ENCODE peak calls at places on chromosomes 6 and 20, in nine cellular contexts. Q is IMR-90; W is heart right ventricle; Y is CD4-positive, alpha-beta T cell; M is upper lobe of right lung; C is A549; K is prostate gland; O is ovary; X is left ventricle myocardium inferior. Z is an unnamed sample.

GRCh38 chr6:149480502-149481280 is 4.1 kb downstream of the ZC3H12D start:
- DNase-seq in Q (no peak), W (no peak), Y (no peak), M (no peak), C (no peak), K (no peak), O (no peak), X (no peak), Z (no peak)

GRCh38 chr6:128280066-128280465 is 240.3 kb downstream of the PTPRK start:
- DNase-seq in Q (no peak), W (no peak), Y (no peak), M (no peak), C (no peak), K (no peak), O (no peak), X (no peak), Z (no peak)

GRCh38 chr6:142953373-142954273 is 8.6 kb upstream of the HIVEP2 start:
- DNase-seq in Q (no peak), W (no peak), Y (no peak), M (no peak), C (no peak), K (no peak), O (no peak), X (no peak), Z (no peak)

GRCh38 chr20:35870541-35871307 is 83.6 kb downstream of the SCAND1 start:
- DNase-seq in Q (no peak), W (no peak), Y (no peak), M (no peak), C (no peak), K (no peak), O (no peak), X (no peak), Z (no peak)

GRCh38 chr6:71502961-71503360 is 214.3 kb downstream of the OGFRL1 start:
- DNase-seq in Q (no peak), W (no peak), Y (no peak), M (no peak), C (no peak), K (no peak), O (no peak), X (no peak), Z (no peak)

GRCh38 chr6:35731414-35731735 is 5.5 kb upstream of the ARMC12 start:
- DNase-seq in Q (peak; percentile 67), W (peak; percentile 98), Y (peak; percentile 85), M (peak; percentile 99), C (peak; percentile 83), K (peak; percentile 93), O (peak; percentile 98), X (peak; percentile 99), Z (peak; percentile 98)

GRCh38 chr6:126170875-126171489 is 168.9 kb upstream of the CENPW start:
- DNase-seq in Q (peak; percentile 26), W (no peak), Y (no peak), M (no peak), C (peak; percentile 39), K (no peak), O (no peak), X (no peak), Z (peak; percentile 17)

GRCh38 chr6:67501738-67502137 is 1133.3 kb upstream of the ADGRB3 start:
- DNase-seq in Q (no peak), W (no peak), Y (no peak), M (no peak), C (no peak), K (no peak), O (no peak), X (no peak), Z (no peak)

GRCh38 chr6:13873288-13874190 is 51.2 kb upstream of the RNF182 start:
- DNase-seq in Q (no peak), W (peak; percentile 64), Y (peak; percentile 57), M (peak; percentile 93), C (peak; percentile 58), K (peak; percentile 63), O (peak; percentile 43), X (peak; percentile 55), Z (peak; percentile 78)

GRCh38 chr20:64254571-64255360 is 782 bp upstream of the PCMTD2 start:
- DNase-seq in Q (no peak), W (no peak), Y (no peak), M (no peak), C (no peak), K (no peak), O (no peak), X (no peak), Z (no peak)

GRCh38 chr6:48186746-48187145 is 75.7 kb upstream of the PTCHD4 start:
- DNase-seq in Q (no peak), W (no peak), Y (no peak), M (no peak), C (no peak), K (no peak), O (no peak), X (no peak), Z (no peak)

GRCh38 chr6:126302191-126302590 is 37.7 kb upstream of the CENPW start:
- DNase-seq in Q (no peak), W (no peak), Y (no peak), M (no peak), C (no peak), K (no peak), O (no peak), X (no peak), Z (no peak)

GRCh38 chr6:166500246-166500645 is 86.2 kb downstream of the RAMACL start:
- DNase-seq in Q (no peak), W (no peak), Y (no peak), M (no peak), C (no peak), K (no peak), O (no peak), X (no peak), Z (no peak)

GRCh38 chr6:111823831-111824607 is 49.2 kb downstream of the FYN start:
- DNase-seq in Q (peak; percentile 86), W (no peak), Y (no peak), M (no peak), C (no peak), K (no peak), O (no peak), X (no peak), Z (no peak)

GRCh38 chr6:25253371-25253770 is 25.8 kb upstream of the CARMIL1 start:
- DNase-seq in Q (no peak), W (no peak), Y (no peak), M (no peak), C (no peak), K (no peak), O (no peak), X (no peak), Z (no peak)

GRCh38 chr6:16338577-16339262 is 100.3 kb downstream of the GMPR start:
- DNase-seq in Q (peak; percentile 100), W (peak; percentile 54), Y (no peak), M (peak; percentile 68), C (peak; percentile 58), K (peak; percentile 31), O (peak; percentile 75), X (peak; percentile 63), Z (peak; percentile 62)

GRCh38 chr20:56928007-56928406 is 298.9 kb downstream of the TFAP2C start:
- DNase-seq in Q (no peak), W (no peak), Y (no peak), M (no peak), C (no peak), K (no peak), O (no peak), X (no peak), Z (no peak)

GRCh38 chr6:2684059-2684749 is 66.5 kb downstream of the MYLK4 start:
- DNase-seq in Q (peak; percentile 20), W (no peak), Y (no peak), M (no peak), C (peak; percentile 67), K (no peak), O (no peak), X (no peak), Z (no peak)

GRCh38 chr6:144675231-144675861 is 390.2 kb downstream of the UTRN start:
- DNase-seq in Q (peak; percentile 52), W (no peak), Y (no peak), M (no peak), C (no peak), K (no peak), O (no peak), X (no peak), Z (peak; percentile 69)

GRCh38 chr6:9484091-9484490 is 930.8 kb downstream of the TFAP2A start:
- DNase-seq in Q (no peak), W (no peak), Y (no peak), M (no peak), C (no peak), K (no peak), O (no peak), X (no peak), Z (no peak)

GRCh38 chr6:91155129-91155528 is 568.3 kb upstream of the MAP3K7 start:
- DNase-seq in Q (no peak), W (no peak), Y (no peak), M (no peak), C (no peak), K (no peak), O (no peak), X (no peak), Z (no peak)

GRCh38 chr6:84645563-84646266 is 118.7 kb downstream of the TBX18 start:
- DNase-seq in Q (peak; percentile 73), W (no peak), Y (no peak), M (no peak), C (no peak), K (no peak), O (no peak), X (no peak), Z (no peak)

GRCh38 chr6:42545226-42545773 is 18.5 kb upstream of the UBR2 start:
- DNase-seq in Q (no peak), W (no peak), Y (no peak), M (no peak), C (no peak), K (no peak), O (no peak), X (no peak), Z (no peak)
- H3K9me3 ChIP-seq in Q (no peaks in the 10 kb centered on the region), W (no peaks in the 10 kb centered on the region), Y (no peaks in the 10 kb centered on the region), M (no peaks in the 10 kb centered on the region), C (no peaks in the 10 kb centered on the region), K (no peaks in the 10 kb centered on the region), O (no peaks in the 10 kb centered on the region), X (no peaks in the 10 kb centered on the region), Z (no peaks in the 10 kb centered on the region)

DNA sequence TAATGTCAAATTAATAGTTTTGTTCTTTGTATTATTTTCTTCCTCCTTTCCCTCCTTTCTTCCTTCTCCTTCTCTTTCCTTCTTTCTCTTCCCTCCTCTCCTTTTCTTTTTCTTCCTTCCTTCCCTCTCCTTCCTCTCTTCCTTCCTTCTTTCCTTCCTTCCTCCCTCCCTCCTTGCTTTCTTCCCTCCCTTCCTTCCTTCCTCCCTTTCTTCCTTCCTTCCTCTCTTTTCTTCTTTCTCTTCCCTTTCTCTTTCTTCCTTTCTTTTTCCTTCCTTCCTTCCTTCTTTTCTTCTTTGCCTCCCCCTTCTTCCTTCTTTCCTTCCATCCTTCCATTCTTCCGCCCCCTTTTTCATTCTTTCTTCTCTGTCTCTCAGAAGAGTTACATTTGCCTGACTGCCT is 518.2 kb upstream of the ID4 start:
- DNase-seq in Q (no peak), W (no peak), Y (no peak), M (no peak), C (no peak), K (no peak), O (no peak), X (no peak), Z (no peak)
- H3K9me3 ChIP-seq in Q (peaks cover 8% of the 10 kb centered on the region), W (no peaks in the 10 kb centered on the region), Y (no peaks in the 10 kb centered on the region), M (no peaks in the 10 kb centered on the region), C (no peaks in the 10 kb centered on the region), K (no peaks in the 10 kb centered on the region), O (no peaks in the 10 kb centered on the region), X (no peaks in the 10 kb centered on the region), Z (no peaks in the 10 kb centered on the region)

GRCh38 chr20:931401-931800 is 15.3 kb upstream of the ANGPT4 start:
- DNase-seq in Q (no peak), W (no peak), Y (no peak), M (no peak), C (peak; percentile 42), K (no peak), O (no peak), X (no peak), Z (no peak)
- H3K9me3 ChIP-seq in Q (peaks cover 3% of the 10 kb centered on the region), W (no peaks in the 10 kb centered on the region), Y (no peaks in the 10 kb centered on the region), M (peaks cover 6% of the 10 kb centered on the region), C (peaks cover 30% of the 10 kb centered on the region), K (no peaks in the 10 kb centered on the region), O (no peaks in the 10 kb centered on the region), X (peaks cover 33% of the 10 kb centered on the region), Z (peaks cover 18% of the 10 kb centered on the region)

GRCh38 chr20:7196481-7196880 is 429.0 kb downstream of the BMP2 start:
- DNase-seq in Q (no peak), W (no peak), Y (no peak), M (no peak), C (no peak), K (no peak), O (no peak), X (no peak), Z (no peak)
- H3K9me3 ChIP-seq in Q (peaks cover 1% of the 10 kb centered on the region), W (no peaks in the 10 kb centered on the region), Y (no peaks in the 10 kb centered on the region), M (no peaks in the 10 kb centered on the region), C (peaks cover 6% of the 10 kb centered on the region), K (no peaks in the 10 kb centered on the region), O (no peaks in the 10 kb centered on the region), X (no peaks in the 10 kb centered on the region), Z (no peaks in the 10 kb centered on the region)

Z was measured in transverse colon.